ENCODE peak calls at places on chromosomes 12 and 14, in seven cellular contexts. One of them, this sample, is unnamed.

GRCh38 chr14:74475678-74476077 is 17.4 kb downstream of the NPC2 start:
- DNase-seq in A549: no peak
- DNase-seq in gastrocnemius medialis: no peak
- DNase-seq in HCT116: no peak
- DNase-seq in transverse colon: no peak
- DNase-seq in IMR-90: peak; percentile 63
- DNase-seq in testis: no peak
- DNase-seq in this sample: no peak

GRCh38 chr12:40889329-40889728 is 197.1 kb downstream of the CNTN1 start:
- DNase-seq in A549: no peak
- DNase-seq in gastrocnemius medialis: no peak
- DNase-seq in HCT116: no peak
- DNase-seq in transverse colon: no peak
- DNase-seq in IMR-90: no peak
- DNase-seq in testis: no peak
- DNase-seq in this sample: no peak

GRCh38 chr12:51434305-51434704 is 9.7 kb downstream of the SLC4A8 start:
- DNase-seq in A549: no peak
- DNase-seq in gastrocnemius medialis: no peak
- DNase-seq in HCT116: no peak
- DNase-seq in transverse colon: no peak
- DNase-seq in IMR-90: no peak
- DNase-seq in testis: no peak
- DNase-seq in this sample: no peak

GRCh38 chr14:58014778-58015177 is 137.2 kb downstream of the ARMH4 start:
- DNase-seq in A549: no peak
- DNase-seq in gastrocnemius medialis: no peak
- DNase-seq in HCT116: no peak
- DNase-seq in transverse colon: no peak
- DNase-seq in IMR-90: no peak
- DNase-seq in testis: no peak
- DNase-seq in this sample: no peak

GRCh38 chr14:75982724-75983358 is 1.0 kb upstream of the TGFB3 start:
- DNase-seq in A549: peak; percentile 35
- DNase-seq in gastrocnemius medialis: no peak
- DNase-seq in HCT116: no peak
- DNase-seq in transverse colon: peak; percentile 59
- DNase-seq in IMR-90: peak; percentile 61
- DNase-seq in testis: peak; percentile 57
- DNase-seq in this sample: peak; percentile 60

GRCh38 chr14:23663711-23664110 is 27.5 kb downstream of the DHRS2 start:
- DNase-seq in A549: no peak
- DNase-seq in gastrocnemius medialis: no peak
- DNase-seq in HCT116: no peak
- DNase-seq in transverse colon: no peak
- DNase-seq in IMR-90: no peak
- DNase-seq in testis: no peak
- DNase-seq in this sample: no peak

GRCh38 chr14:57865450-57866198 is at the start of gene SLC35F4:
- DNase-seq in A549: no peak
- DNase-seq in gastrocnemius medialis: no peak
- DNase-seq in HCT116: no peak
- DNase-seq in transverse colon: no peak
- DNase-seq in IMR-90: no peak
- DNase-seq in testis: peak; percentile 37
- DNase-seq in this sample: no peak

GRCh38 chr12:16515666-16516065 is 90.3 kb downstream of the LMO3 start:
- DNase-seq in A549: no peak
- DNase-seq in gastrocnemius medialis: no peak
- DNase-seq in HCT116: no peak
- DNase-seq in transverse colon: no peak
- DNase-seq in IMR-90: peak; percentile 66
- DNase-seq in testis: no peak
- DNase-seq in this sample: no peak

GRCh38 chr14:79383031-79383430 is 828.3 kb downstream of the DIO2 start:
- DNase-seq in A549: no peak
- DNase-seq in gastrocnemius medialis: no peak
- DNase-seq in HCT116: no peak
- DNase-seq in transverse colon: no peak
- DNase-seq in IMR-90: no peak
- DNase-seq in testis: no peak
- DNase-seq in this sample: no peak

GRCh38 chr14:71597289-71597920 is 334.8 kb upstream of the RGS6 start:
- DNase-seq in A549: no peak
- DNase-seq in gastrocnemius medialis: no peak
- DNase-seq in HCT116: no peak
- DNase-seq in transverse colon: no peak
- DNase-seq in IMR-90: no peak
- DNase-seq in testis: no peak
- DNase-seq in this sample: no peak

GRCh38 chr14:61281186-61281676 is at the start of gene TMEM30B:
- DNase-seq in A549: no peak
- DNase-seq in gastrocnemius medialis: no peak
- DNase-seq in HCT116: no peak
- DNase-seq in transverse colon: peak; percentile 92
- DNase-seq in IMR-90: no peak
- DNase-seq in testis: peak; percentile 32
- DNase-seq in this sample: no peak

GRCh38 chr12:51397670-51398069 is 6.5 kb upstream of the GALNT6 start:
- DNase-seq in A549: no peak
- DNase-seq in gastrocnemius medialis: no peak
- DNase-seq in HCT116: no peak
- DNase-seq in transverse colon: no peak
- DNase-seq in IMR-90: no peak
- DNase-seq in testis: no peak
- DNase-seq in this sample: no peak

GRCh38 chr12:128009108-128009507 is 257.9 kb upstream of the TMEM132C start:
- DNase-seq in A549: no peak
- DNase-seq in gastrocnemius medialis: no peak
- DNase-seq in HCT116: no peak
- DNase-seq in transverse colon: no peak
- DNase-seq in IMR-90: no peak
- DNase-seq in testis: no peak
- DNase-seq in this sample: no peak

GRCh38 chr14:104928391-104929133 is 3.9 kb downstream of the PLD4 start:
- DNase-seq in A549: no peak
- DNase-seq in gastrocnemius medialis: no peak
- DNase-seq in HCT116: no peak
- DNase-seq in transverse colon: no peak
- DNase-seq in IMR-90: no peak
- DNase-seq in testis: no peak
- DNase-seq in this sample: no peak

GRCh38 chr14:69151458-69152180 is 1.3 kb downstream of the DCAF5 start:
- DNase-seq in A549: peak; percentile 73
- DNase-seq in gastrocnemius medialis: peak; percentile 43
- DNase-seq in HCT116: peak; percentile 48
- DNase-seq in transverse colon: peak; percentile 79
- DNase-seq in IMR-90: peak; percentile 67
- DNase-seq in testis: peak; percentile 83
- DNase-seq in this sample: peak; percentile 93
- TF ChIP-seq POLR2A in A549: no peak
- TF ChIP-seq POLR2A in gastrocnemius medialis: peak; percentile 65
- TF ChIP-seq POLR2A in HCT116: no peak
- TF ChIP-seq POLR2A in transverse colon: peak; percentile 40
- TF ChIP-seq POLR2A in IMR-90: no peak
- TF ChIP-seq POLR2A in testis: no peak
- TF ChIP-seq POLR2A in this sample: peak; percentile 24

GRCh38 chr12:130870442-130871285 is 1.2 kb upstream of the RAN start:
- DNase-seq in A549: peak; percentile 98
- DNase-seq in gastrocnemius medialis: peak; percentile 31
- DNase-seq in HCT116: peak; percentile 83
- DNase-seq in transverse colon: peak; percentile 60
- DNase-seq in IMR-90: peak; percentile 83
- DNase-seq in testis: peak; percentile 51
- DNase-seq in this sample: peak; percentile 88
- TF ChIP-seq POLR2A in A549: peak; percentile 38
- TF ChIP-seq POLR2A in gastrocnemius medialis: no peak
- TF ChIP-seq POLR2A in HCT116: no peak
- TF ChIP-seq POLR2A in transverse colon: no peak
- TF ChIP-seq POLR2A in IMR-90: no peak
- TF ChIP-seq POLR2A in testis: no peak
- TF ChIP-seq POLR2A in this sample: no peak

DNA sequence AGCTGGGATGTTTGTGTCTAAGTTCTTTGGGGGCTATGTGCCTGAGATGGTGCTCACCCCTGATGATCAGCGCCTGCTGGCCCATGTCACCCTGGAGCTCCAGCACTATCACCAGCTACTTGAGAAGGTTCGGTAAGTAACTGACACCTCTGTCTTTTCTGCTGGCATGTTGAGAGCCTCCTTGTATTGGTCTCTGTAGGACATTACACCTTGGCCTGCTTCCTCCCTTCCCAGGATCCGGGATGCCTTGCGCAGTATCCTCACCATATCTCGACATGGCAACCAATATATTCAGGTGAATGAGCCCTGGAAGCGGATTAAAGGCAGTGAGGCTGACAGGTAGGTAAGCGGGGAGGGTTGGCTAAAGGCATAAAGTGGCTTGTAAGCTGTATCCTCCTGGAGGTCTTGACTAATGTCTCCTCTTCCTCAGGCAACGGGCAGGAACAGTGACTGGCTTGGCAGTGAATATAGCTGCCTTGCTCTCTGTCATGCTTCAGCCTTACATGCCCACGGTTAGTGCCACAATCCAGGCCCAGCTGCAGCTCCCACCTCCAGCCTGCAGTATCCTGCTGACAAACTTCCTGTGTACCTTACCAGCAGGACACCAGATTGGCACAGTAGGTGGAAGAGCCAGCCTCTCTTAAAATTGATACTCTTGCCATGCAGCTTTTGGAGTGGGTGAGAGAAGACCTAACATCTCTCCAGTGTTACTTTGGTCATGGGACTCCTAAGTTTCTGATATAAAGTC is 5.4 kb downstream of the DDIT3 start:
- DNase-seq in A549: no peak
- DNase-seq in gastrocnemius medialis: no peak
- DNase-seq in HCT116: no peak
- DNase-seq in transverse colon: no peak
- DNase-seq in IMR-90: no peak
- DNase-seq in testis: no peak
- DNase-seq in this sample: no peak
- TF ChIP-seq POLR2A in A549: no peak
- TF ChIP-seq POLR2A in gastrocnemius medialis: no peak
- TF ChIP-seq POLR2A in HCT116: no peak
- TF ChIP-seq POLR2A in transverse colon: no peak
- TF ChIP-seq POLR2A in IMR-90: no peak
- TF ChIP-seq POLR2A in testis: no peak
- TF ChIP-seq POLR2A in this sample: peak; percentile 9

DNA sequence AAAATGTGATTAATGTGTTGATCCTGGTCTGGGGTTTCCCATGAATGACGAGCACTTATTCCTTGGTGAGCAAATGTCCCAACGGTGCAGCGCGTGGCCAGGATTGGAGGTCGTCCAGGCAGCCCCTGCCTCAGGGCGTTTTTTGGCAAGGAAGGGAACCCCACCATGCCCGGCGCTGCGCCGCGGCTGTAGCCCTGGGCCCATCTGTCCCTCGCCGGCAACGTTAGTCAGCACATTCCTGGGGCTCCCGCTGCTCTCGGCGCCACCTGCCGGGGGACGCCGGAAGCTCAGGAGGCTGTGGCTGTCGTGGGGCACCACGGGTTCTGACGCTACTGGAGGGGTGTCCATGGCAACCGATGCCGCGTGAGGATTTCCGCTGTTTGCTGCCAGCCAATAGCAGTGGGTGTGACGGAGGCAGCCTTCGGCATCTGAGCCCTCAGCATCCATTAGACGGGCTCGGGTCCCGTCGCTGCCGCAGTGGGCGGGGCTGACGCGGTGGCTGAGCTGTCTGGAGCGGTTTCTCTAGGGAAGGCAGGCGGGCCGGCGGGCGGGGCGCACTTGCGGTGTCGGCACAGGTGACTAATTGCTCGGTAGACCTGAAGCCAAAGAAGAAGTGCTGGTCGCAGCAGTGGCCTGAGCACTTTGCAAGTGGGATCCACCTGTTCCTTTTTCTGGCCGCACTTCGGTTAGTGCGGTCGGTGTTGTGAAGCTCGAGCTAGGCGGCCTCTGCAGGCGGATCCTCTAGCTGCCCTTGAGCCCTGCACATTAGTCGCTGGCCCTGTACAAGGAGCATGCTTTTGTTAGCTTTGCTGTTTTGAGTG is 29.5 kb downstream of the RAB35 start:
- DNase-seq in A549: peak; percentile 99
- DNase-seq in gastrocnemius medialis: peak; percentile 98
- DNase-seq in HCT116: peak; percentile 98
- DNase-seq in transverse colon: peak; percentile 99
- DNase-seq in IMR-90: peak; percentile 99
- DNase-seq in testis: peak; percentile 99
- DNase-seq in this sample: peak; percentile 96
- TF ChIP-seq POLR2A in A549: peak; percentile 68
- TF ChIP-seq POLR2A in gastrocnemius medialis: no peak
- TF ChIP-seq POLR2A in HCT116: no peak
- TF ChIP-seq POLR2A in transverse colon: no peak
- TF ChIP-seq POLR2A in IMR-90: peak; percentile 36
- TF ChIP-seq POLR2A in testis: peak; percentile 44
- TF ChIP-seq POLR2A in this sample: no peak

DNA sequence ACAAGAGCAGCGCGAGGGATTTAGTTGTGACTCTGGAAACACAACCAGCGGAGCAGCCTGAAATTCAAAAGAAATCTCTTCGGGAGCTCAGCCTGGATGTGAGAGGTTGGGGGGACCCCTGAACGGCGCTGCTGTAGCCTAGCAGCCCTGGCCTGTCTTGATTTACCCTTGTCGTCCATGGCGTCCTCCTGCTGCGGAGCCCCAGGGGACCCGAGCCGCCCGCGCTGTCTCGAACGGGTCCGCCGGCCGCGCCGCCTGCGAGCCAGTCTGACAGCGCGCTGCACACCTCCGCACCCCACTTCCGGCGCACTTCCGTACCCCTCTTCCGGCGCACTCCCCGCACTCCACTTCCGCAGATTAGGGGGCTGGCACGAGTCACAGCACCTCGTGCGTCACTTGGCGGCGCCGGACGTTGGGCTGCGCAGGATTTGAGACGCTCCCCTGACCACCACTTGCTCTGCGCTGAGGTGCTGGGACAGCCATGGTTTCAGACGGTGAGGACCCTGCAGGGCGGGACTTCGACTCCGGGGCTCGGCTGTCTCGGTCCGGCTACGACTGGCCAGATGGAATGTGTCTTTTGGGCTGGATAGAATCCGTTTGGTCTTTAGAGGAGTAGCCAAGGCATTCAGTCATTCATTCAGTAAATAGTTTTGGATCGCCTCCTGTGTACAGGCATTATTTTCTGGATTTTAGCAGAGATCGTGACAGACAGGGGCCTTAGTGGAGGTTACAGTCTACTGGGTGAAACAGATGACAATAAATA is at the start of the genes EIF2B1 and GTF2H3:
- DNase-seq in A549: peak; percentile 98
- DNase-seq in gastrocnemius medialis: peak; percentile 92
- DNase-seq in HCT116: peak; percentile 94
- DNase-seq in transverse colon: peak; percentile 97
- DNase-seq in IMR-90: peak; percentile 96
- DNase-seq in testis: peak; percentile 98
- DNase-seq in this sample: peak; percentile 99
- TF ChIP-seq POLR2A in A549: peak; percentile 92
- TF ChIP-seq POLR2A in gastrocnemius medialis: peak; percentile 85
- TF ChIP-seq POLR2A in HCT116: peak; percentile 94
- TF ChIP-seq POLR2A in transverse colon: peak; percentile 82
- TF ChIP-seq POLR2A in IMR-90: peak; percentile 95
- TF ChIP-seq POLR2A in testis: no peak
- TF ChIP-seq POLR2A in this sample: peak; percentile 97

GRCh38 chr14:64338616-64339316 is 44.6 kb upstream of the ESR2 start:
- DNase-seq in A549: peak; percentile 99
- DNase-seq in gastrocnemius medialis: peak; percentile 89
- DNase-seq in HCT116: peak; percentile 97
- DNase-seq in transverse colon: peak; percentile 96
- DNase-seq in IMR-90: peak; percentile 98
- DNase-seq in testis: peak; percentile 99
- DNase-seq in this sample: peak; percentile 80
- TF ChIP-seq POLR2A in A549: peak; percentile 96
- TF ChIP-seq POLR2A in gastrocnemius medialis: peak; percentile 51
- TF ChIP-seq POLR2A in HCT116: peak; percentile 61
- TF ChIP-seq POLR2A in transverse colon: peak; percentile 72
- TF ChIP-seq POLR2A in IMR-90: no peak
- TF ChIP-seq POLR2A in testis: peak; percentile 19
- TF ChIP-seq POLR2A in this sample: peak; percentile 73

GRCh38 chr12:25433024-25433423 is 120.1 kb downstream of the LMNTD1 start:
- DNase-seq in A549: peak; percentile 21
- DNase-seq in gastrocnemius medialis: no peak
- DNase-seq in HCT116: no peak
- DNase-seq in transverse colon: no peak
- DNase-seq in IMR-90: peak; percentile 76
- DNase-seq in testis: no peak
- DNase-seq in this sample: no peak
- TF ChIP-seq POLR2A in A549: no peak
- TF ChIP-seq POLR2A in gastrocnemius medialis: no peak
- TF ChIP-seq POLR2A in HCT116: no peak
- TF ChIP-seq POLR2A in transverse colon: no peak
- TF ChIP-seq POLR2A in IMR-90: no peak
- TF ChIP-seq POLR2A in testis: no peak
- TF ChIP-seq POLR2A in this sample: no peak